ENCODE peak calls at places on chromosome 19, in six cellular contexts. K is Panc1, P is GM23338, E is K562, W is SK-N-SH, U is HepG2. M is an unnamed sample.
A peak's percentile ranks its signal among the peaks of the same experiment; 100 is the strongest.

GRCh38 chr19:15371786-15372380 is 7.7 kb downstream of the AKAP8 start:
- DNase-seq in P (no peak), E (no peak), W (peak; percentile 9), K (no peak), U (no peak), M (no peak)

GRCh38 chr19:55069137-55069858 is 6.3 kb upstream of the RDH13 start:
- DNase-seq in K (no peak), W (peak; percentile 66), E (peak; percentile 57), U (no peak), P (peak; percentile 81), M (no peak)

GRCh38 chr19:10299545-10300458 is 9.8 kb downstream of the ZGLP1 start:
- DNase-seq in K (no peak), P (no peak), E (peak; percentile 85), W (no peak), U (no peak), M (peak; percentile 80)

GRCh38 chr19:28956971-28957370 is 256.0 kb downstream of the UQCRFS1 start:
- DNase-seq in E (no peak), K (no peak), U (no peak), W (no peak), P (no peak), M (no peak)

GRCh38 chr19:38831142-38831605 is 420 bp downstream of the ECH1 start:
- DNase-seq in K (no peak), P (peak; percentile 57), W (peak; percentile 72), E (no peak), U (peak; percentile 87), M (no peak)

GRCh38 chr19:46533085-46534081 is 37.7 kb upstream of the PNMA8B start:
- DNase-seq in E (no peak), U (no peak), P (peak; percentile 70), W (peak; percentile 77), K (no peak), M (no peak)

GRCh38 chr19:23699521-23699860 is 12.5 kb upstream of the ZNF675 start:
- DNase-seq in W (peak; percentile 37), K (no peak), E (no peak), P (no peak), U (no peak), M (no peak)

GRCh38 chr19:47445937-47446402 is 25.7 kb downstream of the SLC8A2 start:
- DNase-seq in P (peak; percentile 67), W (peak; percentile 89), U (no peak), E (peak; percentile 72), K (no peak), M (peak; percentile 62)

GRCh38 chr19:927707-928401 is 2.0 kb downstream of the ARID3A start:
- DNase-seq in U (no peak), E (no peak), W (no peak), K (no peak), P (peak; percentile 54), M (no peak)

GRCh38 chr19:49497047-49497789 is 984 bp downstream of the RPS11 start:
- DNase-seq in E (peak; percentile 47), W (peak; percentile 68), P (peak; percentile 78), K (no peak), U (no peak), M (peak; percentile 82)

GRCh38 chr19:31515931-31516330 is 166.7 kb upstream of the TSHZ3 start:
- DNase-seq in P (no peak), U (no peak), W (no peak), E (no peak), K (no peak), M (no peak)

GRCh38 chr19:49749055-49749716 is 13.9 kb downstream of the TSKS start:
- DNase-seq in W (peak; percentile 58), E (peak; percentile 35), P (peak; percentile 71), U (no peak), K (no peak), M (no peak)

GRCh38 chr19:7953576-7953975 is 10.1 kb upstream of the TIMM44 start:
- DNase-seq in P (peak; percentile 55), E (no peak), U (no peak), K (no peak), W (no peak), M (no peak)

GRCh38 chr19:16883518-16883917 is 5.3 kb upstream of the F2RL3 start:
- DNase-seq in U (no peak), P (no peak), K (no peak), E (no peak), W (no peak), M (no peak)

GRCh38 chr19:27709496-27709895 is 1503.5 kb downstream of the UQCRFS1 start:
- DNase-seq in P (no peak), K (no peak), U (no peak), W (no peak), E (no peak), M (no peak)

GRCh38 chr19:54937926-54938325 is 9.4 kb downstream of the NLRP7 start:
- DNase-seq in W (no peak), E (no peak), K (no peak), P (no peak), U (no peak), M (no peak)

GRCh38 chr19:9498183-9498902 is at the start of gene ZNF560:
- DNase-seq in P (peak; percentile 47), W (peak; percentile 56), E (peak; percentile 19), U (no peak), K (no peak), M (no peak)

GRCh38 chr19:6828698-6829633 is 56.5 kb downstream of the VAV1 start:
- DNase-seq in W (no peak), K (no peak), E (peak; percentile 87), P (peak; percentile 83), U (no peak), M (peak; percentile 43)
- TF ChIP-seq REST in W (no peak), K (no peak), E (no peak), P (no peak), U (no peak), M (no peak)

DNA sequence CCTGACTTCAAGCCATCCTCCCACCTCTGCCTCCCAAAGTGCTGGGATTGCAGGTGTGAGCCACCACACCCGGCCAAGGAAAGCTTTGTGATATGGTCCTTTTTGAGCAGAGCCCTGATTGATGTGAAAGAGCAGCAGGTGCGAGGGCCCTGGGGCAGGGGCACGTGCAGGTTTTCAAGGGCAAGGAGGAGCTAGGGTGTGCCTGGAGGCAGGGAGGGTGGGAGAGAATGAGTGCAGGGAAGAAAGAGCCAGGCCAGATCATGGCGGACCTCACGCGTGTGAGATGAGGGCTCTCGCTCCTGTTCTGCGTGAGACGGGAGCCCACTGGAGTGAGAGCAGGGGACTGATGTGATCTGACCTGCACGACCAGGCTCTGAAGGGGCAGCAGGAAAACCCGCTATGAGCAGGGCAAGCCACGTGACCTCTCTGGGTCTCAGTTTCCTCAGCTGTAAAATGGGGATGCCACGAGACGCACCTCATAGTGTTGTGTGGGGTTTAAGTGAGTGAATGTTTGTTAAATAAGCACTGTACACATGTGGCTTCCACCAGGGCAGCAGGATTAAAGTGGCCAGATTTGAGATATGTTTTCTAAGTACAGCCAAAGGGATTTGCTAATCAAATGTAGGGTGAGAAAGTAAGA is 25.8 kb downstream of the FAAP24 start:
- DNase-seq in U (no peak), P (no peak), W (no peak), E (no peak), K (no peak), M (no peak)
- TF ChIP-seq POLR2AphosphoS5 in U (no peak), P (no peak), W (no peak), E (no peak), K (no peak), M (no peak)

DNA sequence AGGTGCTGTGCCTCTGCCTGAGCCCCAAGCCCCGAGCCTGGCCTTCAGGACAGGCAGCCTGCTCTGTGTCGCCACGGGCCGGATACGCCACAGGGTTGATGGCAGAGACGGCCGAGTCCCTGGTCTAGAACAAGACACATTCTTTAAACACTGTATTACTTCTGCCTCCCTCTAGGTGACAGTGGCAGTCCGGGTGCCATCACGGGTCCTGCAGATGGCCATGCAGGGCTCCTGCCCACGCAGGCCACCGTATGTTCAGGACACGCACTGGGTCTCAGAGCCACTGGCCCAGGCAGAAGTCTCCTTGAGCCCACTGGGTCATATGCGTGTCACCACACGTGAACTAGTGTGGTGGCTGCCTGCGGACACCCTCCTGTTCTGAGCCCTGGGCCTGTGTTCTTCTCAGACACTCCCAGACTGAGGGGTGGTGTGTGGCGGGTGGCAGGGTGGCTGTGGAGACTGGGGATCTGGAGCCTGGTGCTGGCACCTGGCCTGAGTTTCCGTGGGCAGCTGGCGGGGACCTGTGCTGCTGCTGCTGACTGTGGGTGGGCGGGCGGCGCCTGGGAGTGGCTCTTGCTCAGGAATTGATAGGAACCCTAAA is 4.4 kb downstream of the PLEKHJ1 start:
- DNase-seq in P (no peak), U (no peak), W (peak; percentile 75), E (no peak), K (no peak), M (peak; percentile 42)
- TF ChIP-seq CTCF in P (peak; percentile 31), U (peak; percentile 30), W (no peak), E (peak; percentile 37), K (peak; percentile 47), M (peak; percentile 47)

DNA sequence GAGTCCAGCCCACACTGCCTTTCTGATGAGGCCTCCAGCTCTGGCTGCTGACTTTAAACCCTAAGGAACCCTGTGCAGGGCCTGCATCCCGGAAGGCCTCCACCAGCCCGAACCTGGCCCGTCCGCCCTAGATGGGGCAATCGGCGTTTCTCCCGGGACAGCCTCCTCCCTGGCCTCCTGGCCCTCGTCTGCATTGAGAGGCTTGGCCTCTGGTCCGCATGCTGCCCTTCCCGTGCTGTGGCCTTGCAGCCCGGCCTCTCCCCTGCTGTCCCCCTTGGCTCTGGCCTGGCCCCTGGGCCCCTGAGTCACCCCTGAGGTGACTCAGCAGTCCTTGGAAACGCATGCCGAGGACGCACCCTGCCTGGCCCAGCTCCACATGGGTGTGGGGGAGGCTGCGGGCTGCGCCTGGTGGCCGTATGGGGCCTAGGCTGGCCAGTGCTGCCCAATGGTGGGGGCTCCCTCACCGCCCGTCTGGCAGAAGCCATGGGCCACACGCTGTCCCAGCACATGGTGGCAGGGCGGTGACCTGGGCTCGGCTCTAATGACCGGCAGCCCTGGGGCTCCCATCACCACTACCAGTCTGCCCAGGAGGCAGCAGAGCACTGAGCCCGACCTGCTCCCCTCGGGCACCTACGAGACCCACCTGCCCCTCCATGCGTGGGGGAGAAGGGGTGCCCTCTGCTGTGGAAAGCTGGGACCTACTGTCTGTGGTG is 25.7 kb downstream of the SH3GL1 start:
- DNase-seq in U (peak; percentile 79), P (no peak), E (peak; percentile 87), W (no peak), K (peak; percentile 53), M (peak; percentile 60)
- TF ChIP-seq REST in U (no peak), P (no peak), E (peak; percentile 77), W (no peak), K (no peak), M (no peak)

DNA sequence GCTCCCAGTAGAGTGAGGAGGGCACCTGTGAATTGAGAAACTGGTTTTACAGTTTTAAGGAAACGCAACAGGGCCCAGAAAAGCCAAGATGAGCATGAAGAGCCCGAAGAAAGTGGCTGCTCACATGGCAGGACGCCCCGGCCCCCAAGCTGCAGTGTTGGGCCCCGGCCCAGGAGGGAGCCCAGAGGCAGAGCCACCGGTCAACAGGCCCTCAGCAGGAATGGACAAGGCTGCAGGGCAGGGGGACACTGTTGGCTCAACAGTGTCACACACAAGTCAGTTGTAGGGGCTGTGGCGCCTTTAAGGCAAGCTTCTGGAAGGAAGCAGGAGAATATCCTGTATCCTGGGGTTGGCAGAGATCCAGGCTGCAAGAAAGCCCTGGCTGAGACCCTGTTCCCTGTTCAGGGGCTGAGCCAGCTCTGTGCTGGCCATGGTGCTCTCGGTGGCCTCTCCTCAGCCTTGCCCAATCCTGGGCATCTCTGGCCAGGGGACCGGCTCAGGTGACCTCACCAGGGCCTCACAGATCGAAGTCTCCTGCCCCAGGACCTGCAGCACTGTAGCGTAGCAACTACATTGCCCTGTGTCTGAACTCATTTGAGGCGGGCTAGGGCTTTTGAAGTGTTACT is 28.0 kb downstream of the UPF1 start:
- DNase-seq in K (no peak), E (no peak), P (no peak), W (no peak), U (no peak), M (no peak)
- TF ChIP-seq POLR2AphosphoS5 in K (no peak), E (no peak), P (no peak), W (no peak), U (no peak), M (no peak)